ENCODE peak calls at places on chromosomes 5 and 9, in ten cellular contexts. One of them, this sample, is unnamed.

GRCh38 chr5:37701868-37702267 is 138.0 kb downstream of the GDNF start:
- DNase-seq in HFFc6: no peak
- DNase-seq in AG04450: no peak
- DNase-seq in HCT116: no peak
- DNase-seq in NCI-H2081: no peak
- DNase-seq in testis: no peak
- DNase-seq in GDM1: no peak
- DNase-seq in iris pigment epithelial cell: no peak
- DNase-seq in activated CD4-positive, alpha-beta T cell treated with anti-CD3 and anti-CD28 coated beads, Interleukin-2, amount 10 ng/mL, durations not matched to agents 7 days and 5 days: no peak
- DNase-seq in lower leg skin: no peak
- DNase-seq in this sample: no peak

GRCh38 chr5:32542216-32543059 is 42.9 kb upstream of the SUB1 start:
- DNase-seq in HFFc6: peak
- DNase-seq in AG04450: no peak
- DNase-seq in HCT116: no peak
- DNase-seq in NCI-H2081: no peak
- DNase-seq in testis: no peak
- DNase-seq in GDM1: peak
- DNase-seq in iris pigment epithelial cell: peak
- DNase-seq in activated CD4-positive, alpha-beta T cell treated with anti-CD3 and anti-CD28 coated beads, Interleukin-2, amount 10 ng/mL, durations not matched to agents 7 days and 5 days: peak
- DNase-seq in lower leg skin: peak
- DNase-seq in this sample: no peak

GRCh38 chr5:168449166-168449565 is 37.1 kb upstream of the RARS1 start:
- DNase-seq in HFFc6: no peak
- DNase-seq in AG04450: no peak
- DNase-seq in HCT116: no peak
- DNase-seq in NCI-H2081: no peak
- DNase-seq in testis: no peak
- DNase-seq in GDM1: no peak
- DNase-seq in iris pigment epithelial cell: no peak
- DNase-seq in activated CD4-positive, alpha-beta T cell treated with anti-CD3 and anti-CD28 coated beads, Interleukin-2, amount 10 ng/mL, durations not matched to agents 7 days and 5 days: no peak
- DNase-seq in lower leg skin: no peak
- DNase-seq in this sample: no peak

GRCh38 chr9:36461341-36461740 is 61.3 kb upstream of the RNF38 start:
- DNase-seq in HFFc6: peak
- DNase-seq in AG04450: peak
- DNase-seq in HCT116: no peak
- DNase-seq in NCI-H2081: no peak
- DNase-seq in testis: no peak
- DNase-seq in GDM1: no peak
- DNase-seq in iris pigment epithelial cell: peak
- DNase-seq in activated CD4-positive, alpha-beta T cell treated with anti-CD3 and anti-CD28 coated beads, Interleukin-2, amount 10 ng/mL, durations not matched to agents 7 days and 5 days: no peak
- DNase-seq in lower leg skin: no peak
- DNase-seq in this sample: no peak

GRCh38 chr9:3136999-3137675 is 293.2 kb upstream of the PUM3 start:
- DNase-seq in HFFc6: no peak
- DNase-seq in AG04450: no peak
- DNase-seq in HCT116: no peak
- DNase-seq in NCI-H2081: no peak
- DNase-seq in testis: no peak
- DNase-seq in GDM1: no peak
- DNase-seq in iris pigment epithelial cell: no peak
- DNase-seq in activated CD4-positive, alpha-beta T cell treated with anti-CD3 and anti-CD28 coated beads, Interleukin-2, amount 10 ng/mL, durations not matched to agents 7 days and 5 days: no peak
- DNase-seq in lower leg skin: no peak
- DNase-seq in this sample: no peak

GRCh38 chr5:142186821-142187594 is 78.4 kb downstream of the NDFIP1 start:
- DNase-seq in HFFc6: no peak
- DNase-seq in AG04450: no peak
- DNase-seq in HCT116: no peak
- DNase-seq in NCI-H2081: no peak
- DNase-seq in testis: no peak
- DNase-seq in GDM1: peak
- DNase-seq in iris pigment epithelial cell: no peak
- DNase-seq in activated CD4-positive, alpha-beta T cell treated with anti-CD3 and anti-CD28 coated beads, Interleukin-2, amount 10 ng/mL, durations not matched to agents 7 days and 5 days: no peak
- DNase-seq in lower leg skin: no peak
- DNase-seq in this sample: no peak

GRCh38 chr5:122704247-122705036 is 70.4 kb upstream of the SNX2 start:
- DNase-seq in HFFc6: peak
- DNase-seq in AG04450: peak
- DNase-seq in HCT116: peak
- DNase-seq in NCI-H2081: no peak
- DNase-seq in testis: no peak
- DNase-seq in GDM1: peak
- DNase-seq in iris pigment epithelial cell: peak
- DNase-seq in activated CD4-positive, alpha-beta T cell treated with anti-CD3 and anti-CD28 coated beads, Interleukin-2, amount 10 ng/mL, durations not matched to agents 7 days and 5 days: no peak
- DNase-seq in lower leg skin: no peak
- DNase-seq in this sample: no peak

GRCh38 chr9:7273575-7273974 is 515.8 kb downstream of the KDM4C start:
- DNase-seq in HFFc6: peak
- DNase-seq in AG04450: peak
- DNase-seq in HCT116: no peak
- DNase-seq in NCI-H2081: no peak
- DNase-seq in testis: no peak
- DNase-seq in GDM1: no peak
- DNase-seq in iris pigment epithelial cell: no peak
- DNase-seq in activated CD4-positive, alpha-beta T cell treated with anti-CD3 and anti-CD28 coated beads, Interleukin-2, amount 10 ng/mL, durations not matched to agents 7 days and 5 days: no peak
- DNase-seq in lower leg skin: no peak
- DNase-seq in this sample: no peak

GRCh38 chr5:69213513-69214215 is 21.0 kb upstream of the CDK7 start:
- DNase-seq in HFFc6: peak
- DNase-seq in AG04450: peak
- DNase-seq in HCT116: no peak
- DNase-seq in NCI-H2081: no peak
- DNase-seq in testis: no peak
- DNase-seq in GDM1: no peak
- DNase-seq in iris pigment epithelial cell: peak
- DNase-seq in activated CD4-positive, alpha-beta T cell treated with anti-CD3 and anti-CD28 coated beads, Interleukin-2, amount 10 ng/mL, durations not matched to agents 7 days and 5 days: no peak
- DNase-seq in lower leg skin: no peak
- DNase-seq in this sample: no peak

GRCh38 chr5:1155191-1156032 is 43.5 kb upstream of the SLC12A7 start:
- DNase-seq in HFFc6: no peak
- DNase-seq in AG04450: no peak
- DNase-seq in HCT116: no peak
- DNase-seq in NCI-H2081: no peak
- DNase-seq in testis: no peak
- DNase-seq in GDM1: no peak
- DNase-seq in iris pigment epithelial cell: no peak
- DNase-seq in activated CD4-positive, alpha-beta T cell treated with anti-CD3 and anti-CD28 coated beads, Interleukin-2, amount 10 ng/mL, durations not matched to agents 7 days and 5 days: no peak
- DNase-seq in lower leg skin: no peak
- DNase-seq in this sample: no peak

GRCh38 chr5:123813251-123813650 is 301.3 kb downstream of the CSNK1G3 start:
- DNase-seq in HFFc6: no peak
- DNase-seq in AG04450: no peak
- DNase-seq in HCT116: no peak
- DNase-seq in NCI-H2081: no peak
- DNase-seq in testis: no peak
- DNase-seq in GDM1: no peak
- DNase-seq in iris pigment epithelial cell: peak
- DNase-seq in activated CD4-positive, alpha-beta T cell treated with anti-CD3 and anti-CD28 coated beads, Interleukin-2, amount 10 ng/mL, durations not matched to agents 7 days and 5 days: no peak
- DNase-seq in lower leg skin: no peak
- DNase-seq in this sample: no peak

GRCh38 chr5:170405822-170406221 is 16.7 kb upstream of the KCNMB1 start:
- DNase-seq in HFFc6: no peak
- DNase-seq in AG04450: no peak
- DNase-seq in HCT116: no peak
- DNase-seq in NCI-H2081: no peak
- DNase-seq in testis: no peak
- DNase-seq in GDM1: peak
- DNase-seq in iris pigment epithelial cell: no peak
- DNase-seq in activated CD4-positive, alpha-beta T cell treated with anti-CD3 and anti-CD28 coated beads, Interleukin-2, amount 10 ng/mL, durations not matched to agents 7 days and 5 days: no peak
- DNase-seq in lower leg skin: no peak
- DNase-seq in this sample: no peak

GRCh38 chr5:3736926-3737325 is 141.3 kb downstream of the IRX1 start:
- DNase-seq in HFFc6: no peak
- DNase-seq in AG04450: no peak
- DNase-seq in HCT116: no peak
- DNase-seq in NCI-H2081: no peak
- DNase-seq in testis: no peak
- DNase-seq in GDM1: no peak
- DNase-seq in iris pigment epithelial cell: no peak
- DNase-seq in activated CD4-positive, alpha-beta T cell treated with anti-CD3 and anti-CD28 coated beads, Interleukin-2, amount 10 ng/mL, durations not matched to agents 7 days and 5 days: no peak
- DNase-seq in lower leg skin: no peak
- DNase-seq in this sample: no peak

GRCh38 chr5:88979244-88979643 is 96.3 kb upstream of the MEF2C start:
- DNase-seq in HFFc6: no peak
- DNase-seq in AG04450: no peak
- DNase-seq in HCT116: no peak
- DNase-seq in NCI-H2081: no peak
- DNase-seq in testis: no peak
- DNase-seq in GDM1: no peak
- DNase-seq in iris pigment epithelial cell: peak
- DNase-seq in activated CD4-positive, alpha-beta T cell treated with anti-CD3 and anti-CD28 coated beads, Interleukin-2, amount 10 ng/mL, durations not matched to agents 7 days and 5 days: no peak
- DNase-seq in lower leg skin: no peak
- DNase-seq in this sample: peak

GRCh38 chr5:176743828-176744583 is 66.4 kb upstream of the UNC5A start:
- DNase-seq in HFFc6: no peak
- DNase-seq in AG04450: no peak
- DNase-seq in HCT116: no peak
- DNase-seq in NCI-H2081: no peak
- DNase-seq in testis: no peak
- DNase-seq in GDM1: no peak
- DNase-seq in iris pigment epithelial cell: no peak
- DNase-seq in activated CD4-positive, alpha-beta T cell treated with anti-CD3 and anti-CD28 coated beads, Interleukin-2, amount 10 ng/mL, durations not matched to agents 7 days and 5 days: no peak
- DNase-seq in lower leg skin: peak
- DNase-seq in this sample: no peak

GRCh38 chr9:88749420-88749819 is 214.4 kb downstream of the NXNL2 start:
- DNase-seq in HFFc6: peak
- DNase-seq in AG04450: no peak
- DNase-seq in HCT116: no peak
- DNase-seq in NCI-H2081: no peak
- DNase-seq in testis: no peak
- DNase-seq in GDM1: no peak
- DNase-seq in iris pigment epithelial cell: peak
- DNase-seq in activated CD4-positive, alpha-beta T cell treated with anti-CD3 and anti-CD28 coated beads, Interleukin-2, amount 10 ng/mL, durations not matched to agents 7 days and 5 days: no peak
- DNase-seq in lower leg skin: no peak
- DNase-seq in this sample: no peak

GRCh38 chr9:36258989-36259315 is 704 bp upstream of the GNE start:
- DNase-seq in HFFc6: no peak
- DNase-seq in AG04450: no peak
- DNase-seq in HCT116: no peak
- DNase-seq in NCI-H2081: no peak
- DNase-seq in testis: no peak
- DNase-seq in GDM1: no peak
- DNase-seq in iris pigment epithelial cell: no peak
- DNase-seq in activated CD4-positive, alpha-beta T cell treated with anti-CD3 and anti-CD28 coated beads, Interleukin-2, amount 10 ng/mL, durations not matched to agents 7 days and 5 days: no peak
- DNase-seq in lower leg skin: no peak
- DNase-seq in this sample: no peak

GRCh38 chr5:90968319-90968718 is 409.7 kb downstream of the ADGRV1 start:
- DNase-seq in HFFc6: no peak
- DNase-seq in AG04450: no peak
- DNase-seq in HCT116: no peak
- DNase-seq in NCI-H2081: no peak
- DNase-seq in testis: no peak
- DNase-seq in GDM1: no peak
- DNase-seq in iris pigment epithelial cell: peak
- DNase-seq in activated CD4-positive, alpha-beta T cell treated with anti-CD3 and anti-CD28 coated beads, Interleukin-2, amount 10 ng/mL, durations not matched to agents 7 days and 5 days: no peak
- DNase-seq in lower leg skin: no peak
- DNase-seq in this sample: no peak

GRCh38 chr5:137220523-137220927 is 278.6 kb downstream of the SPOCK1 start:
- DNase-seq in HFFc6: peak
- DNase-seq in AG04450: no peak
- DNase-seq in HCT116: peak
- DNase-seq in NCI-H2081: peak
- DNase-seq in testis: peak
- DNase-seq in GDM1: no peak
- DNase-seq in iris pigment epithelial cell: peak
- DNase-seq in activated CD4-positive, alpha-beta T cell treated with anti-CD3 and anti-CD28 coated beads, Interleukin-2, amount 10 ng/mL, durations not matched to agents 7 days and 5 days: no peak
- DNase-seq in lower leg skin: no peak
- DNase-seq in this sample: peak

GRCh38 chr5:41648976-41649375 is 138.6 kb upstream of the PLCXD3 start:
- DNase-seq in HFFc6: no peak
- DNase-seq in AG04450: no peak
- DNase-seq in HCT116: no peak
- DNase-seq in NCI-H2081: no peak
- DNase-seq in testis: no peak
- DNase-seq in GDM1: no peak
- DNase-seq in iris pigment epithelial cell: no peak
- DNase-seq in activated CD4-positive, alpha-beta T cell treated with anti-CD3 and anti-CD28 coated beads, Interleukin-2, amount 10 ng/mL, durations not matched to agents 7 days and 5 days: no peak
- DNase-seq in lower leg skin: no peak
- DNase-seq in this sample: no peak